ENCODE peak calls at places on chromosomes 13 and 19, in eight cellular contexts. One of them, this sample, is unnamed.

GRCh38 chr13:102399791-102400618 is 1.8 kb downstream of the FGF14 start:
- DNase-seq in GM23248: peak; percentile 40
- DNase-seq in Karpas-422: no peak
- DNase-seq in hepatocyte: no peak
- DNase-seq in GM23338: peak; percentile 55
- DNase-seq in OCI-LY7: no peak
- DNase-seq in PC-3: no peak
- DNase-seq in HCT116: no peak
- DNase-seq in this sample: no peak

GRCh38 chr13:24308068-24308445 is 1.3 kb upstream of the C1QTNF9 start:
- DNase-seq in GM23248: no peak
- DNase-seq in Karpas-422: no peak
- DNase-seq in hepatocyte: no peak
- DNase-seq in GM23338: no peak
- DNase-seq in OCI-LY7: no peak
- DNase-seq in PC-3: no peak
- DNase-seq in HCT116: no peak
- DNase-seq in this sample: no peak

GRCh38 chr19:24033962-24034342 is 53.0 kb upstream of the ZNF254 start:
- DNase-seq in GM23248: peak; percentile 89
- DNase-seq in Karpas-422: peak; percentile 73
- DNase-seq in hepatocyte: peak; percentile 73
- DNase-seq in GM23338: peak; percentile 50
- DNase-seq in OCI-LY7: peak; percentile 29
- DNase-seq in PC-3: peak; percentile 53
- DNase-seq in HCT116: no peak
- DNase-seq in this sample: peak; percentile 64

GRCh38 chr13:97849305-97849704 is 104.2 kb upstream of the IPO5 start:
- DNase-seq in GM23248: peak; percentile 41
- DNase-seq in Karpas-422: peak; percentile 62
- DNase-seq in hepatocyte: peak; percentile 35
- DNase-seq in GM23338: peak; percentile 73
- DNase-seq in OCI-LY7: peak; percentile 24
- DNase-seq in PC-3: peak; percentile 75
- DNase-seq in HCT116: peak; percentile 34
- DNase-seq in this sample: peak; percentile 46

GRCh38 chr19:49876422-49877019 is 634 bp downstream of the AKT1S1 start:
- DNase-seq in GM23248: peak; percentile 99
- DNase-seq in Karpas-422: peak; percentile 100
- DNase-seq in hepatocyte: peak; percentile 99
- DNase-seq in GM23338: peak; percentile 98
- DNase-seq in OCI-LY7: peak; percentile 99
- DNase-seq in PC-3: peak; percentile 99
- DNase-seq in HCT116: peak; percentile 98
- DNase-seq in this sample: peak; percentile 91

GRCh38 chr19:20238025-20238623 is 71.1 kb downstream of the ZNF486 start:
- DNase-seq in GM23248: peak; percentile 96
- DNase-seq in Karpas-422: peak; percentile 98
- DNase-seq in hepatocyte: peak; percentile 90
- DNase-seq in GM23338: peak; percentile 99
- DNase-seq in OCI-LY7: peak; percentile 97
- DNase-seq in PC-3: no peak
- DNase-seq in HCT116: no peak
- DNase-seq in this sample: peak; percentile 86

GRCh38 chr13:110565296-110565695 is 3.8 kb upstream of the RAB20 start:
- DNase-seq in GM23248: no peak
- DNase-seq in Karpas-422: peak; percentile 52
- DNase-seq in hepatocyte: no peak
- DNase-seq in GM23338: peak; percentile 74
- DNase-seq in OCI-LY7: no peak
- DNase-seq in PC-3: peak; percentile 64
- DNase-seq in HCT116: no peak
- DNase-seq in this sample: no peak

GRCh38 chr19:52897149-52897935 is at the start of gene ZNF320:
- DNase-seq in GM23248: peak; percentile 99
- DNase-seq in Karpas-422: peak; percentile 99
- DNase-seq in hepatocyte: peak; percentile 98
- DNase-seq in GM23338: peak; percentile 99
- DNase-seq in OCI-LY7: peak; percentile 97
- DNase-seq in PC-3: peak; percentile 95
- DNase-seq in HCT116: peak; percentile 85
- DNase-seq in this sample: peak; percentile 97

GRCh38 chr13:100987993-100988392 is 313.4 kb upstream of the TMTC4 start:
- DNase-seq in GM23248: peak; percentile 44
- DNase-seq in Karpas-422: no peak
- DNase-seq in hepatocyte: no peak
- DNase-seq in GM23338: peak; percentile 48
- DNase-seq in OCI-LY7: no peak
- DNase-seq in PC-3: peak; percentile 27
- DNase-seq in HCT116: no peak
- DNase-seq in this sample: no peak

GRCh38 chr13:75675421-75675820 is 39.3 kb downstream of the LMO7 start:
- DNase-seq in GM23248: peak; percentile 30
- DNase-seq in Karpas-422: no peak
- DNase-seq in hepatocyte: no peak
- DNase-seq in GM23338: no peak
- DNase-seq in OCI-LY7: no peak
- DNase-seq in PC-3: no peak
- DNase-seq in HCT116: no peak
- DNase-seq in this sample: no peak

GRCh38 chr19:31340059-31341025 is 8.9 kb downstream of the TSHZ3 start:
- DNase-seq in GM23248: peak; percentile 68
- DNase-seq in Karpas-422: no peak
- DNase-seq in hepatocyte: peak; percentile 36
- DNase-seq in GM23338: peak; percentile 38
- DNase-seq in OCI-LY7: peak; percentile 57
- DNase-seq in PC-3: no peak
- DNase-seq in HCT116: no peak
- DNase-seq in this sample: no peak

GRCh38 chr13:28385362-28385761 is 109.6 kb downstream of the FLT1 start:
- DNase-seq in GM23248: no peak
- DNase-seq in Karpas-422: no peak
- DNase-seq in hepatocyte: no peak
- DNase-seq in GM23338: no peak
- DNase-seq in OCI-LY7: no peak
- DNase-seq in PC-3: no peak
- DNase-seq in HCT116: no peak
- DNase-seq in this sample: no peak

GRCh38 chr13:26996965-26997752 is 174.5 kb downstream of the USP12 start:
- DNase-seq in GM23248: no peak
- DNase-seq in Karpas-422: no peak
- DNase-seq in hepatocyte: no peak
- DNase-seq in GM23338: no peak
- DNase-seq in OCI-LY7: peak; percentile 75
- DNase-seq in PC-3: no peak
- DNase-seq in HCT116: no peak
- DNase-seq in this sample: no peak

GRCh38 chr13:39417131-39417530 is 185.9 kb downstream of the LHFPL6 start:
- DNase-seq in GM23248: peak; percentile 22
- DNase-seq in Karpas-422: no peak
- DNase-seq in hepatocyte: no peak
- DNase-seq in GM23338: peak; percentile 77
- DNase-seq in OCI-LY7: peak; percentile 39
- DNase-seq in PC-3: no peak
- DNase-seq in HCT116: no peak
- DNase-seq in this sample: no peak

GRCh38 chr13:110390572-110390971 is 83.5 kb downstream of the COL4A2 start:
- DNase-seq in GM23248: peak; percentile 80
- DNase-seq in Karpas-422: no peak
- DNase-seq in hepatocyte: no peak
- DNase-seq in GM23338: no peak
- DNase-seq in OCI-LY7: no peak
- DNase-seq in PC-3: peak; percentile 89
- DNase-seq in HCT116: no peak
- DNase-seq in this sample: peak; percentile 98

GRCh38 chr19:4967738-4968461 is 1.0 kb upstream of the KDM4B start:
- DNase-seq in GM23248: peak; percentile 66
- DNase-seq in Karpas-422: peak; percentile 47
- DNase-seq in hepatocyte: no peak
- DNase-seq in GM23338: no peak
- DNase-seq in OCI-LY7: no peak
- DNase-seq in PC-3: peak; percentile 18
- DNase-seq in HCT116: no peak
- DNase-seq in this sample: no peak
- H3K4me2 ChIP-seq in GM23248: peak overlapping the region; percentile 54
- H3K4me2 ChIP-seq in Karpas-422: peak overlapping the region; percentile 76
- H3K4me2 ChIP-seq in hepatocyte: peak overlapping the region; percentile 74
- H3K4me2 ChIP-seq in GM23338: peak overlapping the region; percentile 66
- H3K4me2 ChIP-seq in OCI-LY7: peak overlapping the region; percentile 69
- H3K4me2 ChIP-seq in PC-3: peak overlapping the region; percentile 62
- H3K4me2 ChIP-seq in HCT116: peak overlapping the region; percentile 72
- H3K4me2 ChIP-seq in this sample: peak overlapping the region; percentile 73

DNA sequence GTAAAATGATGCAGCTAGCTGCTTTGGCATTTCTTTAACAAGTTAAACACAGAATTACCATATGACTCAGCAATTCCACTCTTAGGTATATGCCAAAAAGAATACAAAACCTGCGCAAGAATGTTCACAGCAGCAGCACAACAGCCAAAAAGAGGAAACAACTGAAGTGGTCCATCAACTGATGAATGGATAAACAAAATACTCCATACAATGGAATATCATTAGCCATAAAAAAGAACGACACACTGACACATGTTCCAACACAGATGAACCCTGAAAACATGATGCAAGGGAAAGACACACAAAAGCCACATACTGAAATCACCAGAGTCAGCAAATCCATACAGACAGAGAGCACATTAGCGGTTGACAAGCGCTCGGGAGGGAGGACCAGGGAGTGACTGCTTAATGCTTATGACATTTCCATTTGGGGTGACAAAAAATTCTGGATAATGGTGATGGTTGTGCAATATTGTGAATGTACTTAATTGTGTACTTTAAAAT is 3.0 kb downstream of the PCID2 start:
- DNase-seq in GM23248: peak; percentile 66
- DNase-seq in Karpas-422: no peak
- DNase-seq in hepatocyte: no peak
- DNase-seq in GM23338: no peak
- DNase-seq in OCI-LY7: no peak
- DNase-seq in PC-3: peak; percentile 16
- DNase-seq in HCT116: no peak
- DNase-seq in this sample: peak; percentile 29
- H3K79me2 ChIP-seq in GM23248: peaks cover 83% of the 10 kb centered on the region
- H3K79me2 ChIP-seq in Karpas-422: peaks cover 90% of the 10 kb centered on the region
- H3K79me2 ChIP-seq in hepatocyte: peaks cover 85% of the 10 kb centered on the region
- H3K79me2 ChIP-seq in GM23338: peaks cover 85% of the 10 kb centered on the region
- H3K79me2 ChIP-seq in OCI-LY7: peaks cover 71% of the 10 kb centered on the region
- H3K79me2 ChIP-seq in PC-3: peaks cover 87% of the 10 kb centered on the region
- H3K79me2 ChIP-seq in HCT116: peaks cover 87% of the 10 kb centered on the region
- H3K79me2 ChIP-seq in this sample: peaks cover 85% of the 10 kb centered on the region

DNA sequence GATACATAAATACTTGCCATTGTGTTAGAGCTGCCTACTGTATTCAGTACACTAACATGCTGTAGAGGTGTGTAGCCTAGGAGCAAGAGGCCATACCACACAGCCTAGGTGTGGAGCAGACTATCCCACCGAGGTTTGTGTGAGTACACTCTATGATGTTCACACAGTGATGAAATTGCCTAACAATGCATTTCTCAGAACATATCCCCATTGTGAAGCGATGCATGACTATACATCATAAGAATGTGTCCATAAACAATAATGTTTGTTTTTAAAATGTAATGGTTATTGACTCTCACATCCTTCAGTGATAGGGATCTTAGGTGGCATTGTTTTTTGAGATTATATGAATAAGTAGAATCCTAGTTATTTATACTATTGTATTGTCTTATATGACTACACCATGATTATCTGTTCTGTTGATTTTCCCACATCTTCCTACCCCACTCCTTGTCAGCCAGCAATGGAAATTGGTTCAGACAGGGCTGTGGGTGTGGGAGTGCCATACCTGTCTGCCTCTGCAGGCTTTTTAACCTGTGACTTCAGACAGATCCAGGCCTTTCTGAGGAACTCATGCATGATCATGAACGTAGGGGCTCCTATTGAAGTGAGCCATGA is 13.6 kb downstream of the CCNA1 start:
- DNase-seq in GM23248: no peak
- DNase-seq in Karpas-422: no peak
- DNase-seq in hepatocyte: no peak
- DNase-seq in GM23338: no peak
- DNase-seq in OCI-LY7: no peak
- DNase-seq in PC-3: peak; percentile 76
- DNase-seq in HCT116: no peak
- DNase-seq in this sample: peak; percentile 82
- H3K9me2 ChIP-seq in GM23248: no peaks in the 10 kb centered on the region
- H3K9me2 ChIP-seq in Karpas-422: no peaks in the 10 kb centered on the region
- H3K9me2 ChIP-seq in hepatocyte: no peaks in the 10 kb centered on the region
- H3K9me2 ChIP-seq in GM23338: no peaks in the 10 kb centered on the region
- H3K9me2 ChIP-seq in OCI-LY7: no peaks in the 10 kb centered on the region
- H3K9me2 ChIP-seq in PC-3: no peaks in the 10 kb centered on the region
- H3K9me2 ChIP-seq in HCT116: no peaks in the 10 kb centered on the region
- H3K9me2 ChIP-seq in this sample: no peaks in the 10 kb centered on the region

DNA sequence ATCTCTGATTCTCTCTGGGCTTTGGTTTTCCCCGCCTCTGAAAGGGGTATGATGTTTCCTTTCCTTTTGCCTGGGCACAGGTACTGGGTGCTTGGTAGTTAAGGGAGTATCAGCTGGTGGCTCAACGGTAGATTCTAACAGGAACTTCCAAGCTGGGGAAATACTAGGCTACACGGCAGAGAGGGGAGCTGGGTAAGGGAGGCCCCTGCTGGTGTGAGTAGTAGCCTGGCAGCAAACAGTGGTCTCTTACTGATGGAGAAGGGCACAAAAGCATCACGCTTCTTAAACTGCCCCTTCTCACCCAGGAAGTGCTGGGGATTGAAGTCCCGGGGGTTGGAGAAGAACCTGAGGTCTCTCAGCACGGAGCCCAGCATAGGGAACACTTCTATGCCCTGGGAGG is 26.9 kb upstream of the CYP2A7 start:
- DNase-seq in GM23248: peak; percentile 39
- DNase-seq in Karpas-422: no peak
- DNase-seq in hepatocyte: no peak
- DNase-seq in GM23338: peak; percentile 56
- DNase-seq in OCI-LY7: no peak
- DNase-seq in PC-3: peak; percentile 58
- DNase-seq in HCT116: no peak
- DNase-seq in this sample: no peak
- H3K4me2 ChIP-seq in GM23248: no peak overlapping the region
- H3K4me2 ChIP-seq in Karpas-422: no peak overlapping the region
- H3K4me2 ChIP-seq in hepatocyte: no peak overlapping the region
- H3K4me2 ChIP-seq in GM23338: peak overlapping the region; percentile 86
- H3K4me2 ChIP-seq in OCI-LY7: no peak overlapping the region
- H3K4me2 ChIP-seq in PC-3: no peak overlapping the region
- H3K4me2 ChIP-seq in HCT116: no peak overlapping the region
- H3K4me2 ChIP-seq in this sample: no peak overlapping the region

DNA sequence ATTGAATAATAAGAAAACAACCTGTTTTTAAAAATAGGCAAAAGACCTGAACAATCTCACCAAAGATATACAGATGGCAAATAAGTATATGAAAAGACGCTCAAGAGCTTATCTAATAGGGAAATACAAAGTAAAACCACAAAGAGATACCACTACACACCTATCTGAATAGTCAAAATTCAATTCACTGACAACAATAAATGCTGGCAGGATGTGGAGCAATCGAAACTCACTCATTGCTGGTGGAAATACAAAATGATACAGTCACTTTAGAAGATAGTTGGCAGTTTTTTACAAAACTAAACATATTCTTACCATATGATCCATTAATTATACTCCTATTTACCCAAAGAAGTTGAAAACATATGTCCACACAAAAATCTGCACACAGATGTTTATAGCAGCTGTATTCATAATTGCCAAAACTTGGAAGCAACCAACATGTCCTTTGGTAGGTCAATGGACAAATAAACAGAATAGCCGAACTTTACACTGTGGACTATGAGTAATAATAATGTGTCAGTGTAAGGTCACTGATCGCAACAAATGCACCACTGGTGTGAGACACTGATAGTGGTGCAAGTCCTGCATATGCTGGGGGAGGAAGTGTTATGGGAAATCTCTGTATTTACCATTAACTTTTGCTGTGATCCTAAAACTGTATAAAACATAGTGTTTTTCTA is 20.8 kb downstream of the ZC3H13 start:
- DNase-seq in GM23248: no peak
- DNase-seq in Karpas-422: no peak
- DNase-seq in hepatocyte: no peak
- DNase-seq in GM23338: no peak
- DNase-seq in OCI-LY7: no peak
- DNase-seq in PC-3: no peak
- DNase-seq in HCT116: no peak
- DNase-seq in this sample: no peak
- H3K79me2 ChIP-seq in GM23248: peaks cover 94% of the 10 kb centered on the region
- H3K79me2 ChIP-seq in Karpas-422: peaks cover 97% of the 10 kb centered on the region
- H3K79me2 ChIP-seq in hepatocyte: peaks cover 60% of the 10 kb centered on the region
- H3K79me2 ChIP-seq in GM23338: peaks cover 95% of the 10 kb centered on the region
- H3K79me2 ChIP-seq in OCI-LY7: peaks cover 13% of the 10 kb centered on the region
- H3K79me2 ChIP-seq in PC-3: peaks cover 3% of the 10 kb centered on the region
- H3K79me2 ChIP-seq in HCT116: peaks cover 79% of the 10 kb centered on the region
- H3K79me2 ChIP-seq in this sample: peaks cover 27% of the 10 kb centered on the region

This sample was measured in PC-9.